ENCODE peak calls at places on chromosomes 1 and 21, in five cellular contexts. J, C, N, K and I are unnamed samples.

GRCh38 chr1:145891143-145891542 is 5.5 kb upstream of the ANKRD35 start:
- DNase-seq in J (no peak), C (no peak), N (peak), K (peak), I (no peak)

GRCh38 chr1:41888756-41889155 is 30.0 kb downstream of the HIVEP3 start:
- DNase-seq in J (no peak), C (no peak), N (peak), K (no peak), I (no peak)

GRCh38 chr1:98102369-98103030 is 181.7 kb upstream of the DPYD start:
- DNase-seq in J (no peak), C (no peak), N (no peak), K (peak), I (no peak)

GRCh38 chr1:201598973-201599372 is 60.0 kb downstream of the NAV1 start:
- DNase-seq in J (no peak), C (no peak), N (no peak), K (no peak), I (no peak)

GRCh38 chr1:212650228-212650627 is 41.7 kb downstream of the ATF3 start:
- DNase-seq in J (no peak), C (no peak), N (no peak), K (no peak), I (no peak)

GRCh38 chr21:16829532-16829931 is 683.3 kb upstream of the CXADR start:
- DNase-seq in J (no peak), C (no peak), N (no peak), K (no peak), I (no peak)

GRCh38 chr21:25963186-25963585 is 207.4 kb downstream of the APP start:
- DNase-seq in J (peak), C (no peak), N (no peak), K (peak), I (no peak)

GRCh38 chr1:65422241-65423203 is 2.1 kb downstream of the LEPR start:
- DNase-seq in J (peak), C (no peak), N (no peak), K (peak), I (no peak)

GRCh38 chr1:201941420-201942128 is 4.8 kb downstream of the LMOD1 start:
- DNase-seq in J (no peak), C (no peak), N (no peak), K (no peak), I (peak)

GRCh38 chr1:228982637-228983036 is 247.4 kb downstream of the RHOU start:
- DNase-seq in J (no peak), C (no peak), N (peak), K (no peak), I (no peak)

GRCh38 chr1:12518956-12519707 is 98.9 kb downstream of the DHRS3 start:
- DNase-seq in J (no peak), C (no peak), N (peak), K (peak), I (peak)

GRCh38 chr21:40385883-40386282 is 461.1 kb downstream of the DSCAM start:
- DNase-seq in J (no peak), C (no peak), N (no peak), K (no peak), I (no peak)

GRCh38 chr1:59767119-59767518 is 47.6 kb upstream of the HOOK1 start:
- DNase-seq in J (no peak), C (no peak), N (no peak), K (no peak), I (no peak)

GRCh38 chr1:64861611-64862010 is 104.7 kb downstream of the JAK1 start:
- DNase-seq in J (peak), C (no peak), N (no peak), K (peak), I (no peak)

GRCh38 chr1:103170608-103171007 is 62.3 kb upstream of the COL11A1 start:
- DNase-seq in J (no peak), C (no peak), N (no peak), K (peak), I (no peak)

GRCh38 chr1:36070349-36070748 is 13.5 kb upstream of the TEKT2 start:
- DNase-seq in J (no peak), C (no peak), N (no peak), K (no peak), I (no peak)

GRCh38 chr21:38229260-38229877 is 27.4 kb upstream of the KCNJ15 start:
- DNase-seq in J (peak), C (no peak), N (no peak), K (no peak), I (no peak)

GRCh38 chr1:177511036-177511435 is 340.3 kb downstream of the BRINP2 start:
- DNase-seq in J (no peak), C (no peak), N (no peak), K (no peak), I (no peak)

GRCh38 chr21:37767984-37768383 is 148.3 kb downstream of the KCNJ6 start:
- DNase-seq in J (no peak), C (no peak), N (no peak), K (peak), I (no peak)

GRCh38 chr1:39387452-39387851 is 104.0 kb upstream of the BMP8A start:
- DNase-seq in J (peak), C (no peak), N (no peak), K (peak), I (no peak)

GRCh38 chr1:66809736-66810326 is 8.8 kb upstream of the INSL5 start:
- DNase-seq in J (no peak), C (no peak), N (no peak), K (peak), I (no peak)

GRCh38 chr21:31514598-31514997 is 144.9 kb upstream of the SOD1 start:
- DNase-seq in J (no peak), C (no peak), N (no peak), K (no peak), I (no peak)

GRCh38 chr1:21045351-21045750 is 131.3 kb downstream of the EIF4G3 start:
- DNase-seq in J (no peak), C (no peak), N (no peak), K (no peak), I (no peak)

GRCh38 chr1:110218739-110219138 is 8.6 kb downstream of the KCNC4 start:
- DNase-seq in J (no peak), C (no peak), N (no peak), K (peak), I (no peak)

GRCh38 chr1:110223127-110223526 is 13.0 kb downstream of the KCNC4 start:
- DNase-seq in J (no peak), C (no peak), N (no peak), K (no peak), I (no peak)

GRCh38 chr1:110223581-110223980 is 13.5 kb downstream of the KCNC4 start:
- DNase-seq in J (no peak), C (no peak), N (no peak), K (no peak), I (no peak)

GRCh38 chr1:110220324-110220723 is 10.2 kb downstream of the KCNC4 start:
- DNase-seq in J (no peak), C (no peak), N (no peak), K (no peak), I (no peak)

GRCh38 chr1:110221119-110221518 is 11.0 kb downstream of the KCNC4 start:
- DNase-seq in J (no peak), C (no peak), N (no peak), K (no peak), I (no peak)
- H3K4me3 ChIP-seq in J (no peak), C (no peak), N (no peak), K (no peak), I (no peak)

GRCh38 chr21:44797775-44798174 is 3.8 kb downstream of the UBE2G2 start:
- DNase-seq in J (no peak), C (no peak), N (no peak), K (no peak), I (no peak)

GRCh38 chr21:44802396-44803153 is 955 bp upstream of the UBE2G2 start:
- DNase-seq in J (no peak), C (no peak), N (no peak), K (no peak), I (no peak)

GRCh38 chr21:44800971-44801467 is 601 bp downstream of the UBE2G2 start:
- DNase-seq in J (peak), C (no peak), N (no peak), K (peak), I (no peak)

GRCh38 chr21:44801468-44802395 is at the start of gene UBE2G2:
- DNase-seq in J (peak), C (peak), N (no peak), K (peak), I (peak)

DNA sequence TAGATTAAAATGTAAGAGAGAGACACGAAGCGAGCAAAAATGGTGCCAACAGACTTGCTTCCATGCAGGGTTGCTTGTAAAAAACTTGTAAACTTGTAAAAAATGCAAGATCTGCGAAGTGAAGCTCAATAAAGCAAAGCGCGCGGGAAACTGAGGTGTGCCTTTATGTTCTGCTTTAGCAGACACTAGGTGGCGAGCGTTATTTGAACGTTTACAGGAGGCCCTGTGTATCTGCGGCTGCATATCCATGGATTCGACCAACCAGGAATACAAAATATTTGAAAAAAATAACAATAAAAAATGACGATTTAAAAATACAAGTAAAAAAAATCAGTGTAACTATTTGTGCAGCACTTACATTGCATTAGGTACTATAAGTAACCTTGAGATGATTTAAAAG is 1.5 kb downstream of the UBE2G2 start:
- DNase-seq in J (peak), C (no peak), N (no peak), K (peak), I (no peak)
- TF ChIP-seq CTCF in J (peak), C (no peak), N (no peak), K (peak), I (no peak)

DNA sequence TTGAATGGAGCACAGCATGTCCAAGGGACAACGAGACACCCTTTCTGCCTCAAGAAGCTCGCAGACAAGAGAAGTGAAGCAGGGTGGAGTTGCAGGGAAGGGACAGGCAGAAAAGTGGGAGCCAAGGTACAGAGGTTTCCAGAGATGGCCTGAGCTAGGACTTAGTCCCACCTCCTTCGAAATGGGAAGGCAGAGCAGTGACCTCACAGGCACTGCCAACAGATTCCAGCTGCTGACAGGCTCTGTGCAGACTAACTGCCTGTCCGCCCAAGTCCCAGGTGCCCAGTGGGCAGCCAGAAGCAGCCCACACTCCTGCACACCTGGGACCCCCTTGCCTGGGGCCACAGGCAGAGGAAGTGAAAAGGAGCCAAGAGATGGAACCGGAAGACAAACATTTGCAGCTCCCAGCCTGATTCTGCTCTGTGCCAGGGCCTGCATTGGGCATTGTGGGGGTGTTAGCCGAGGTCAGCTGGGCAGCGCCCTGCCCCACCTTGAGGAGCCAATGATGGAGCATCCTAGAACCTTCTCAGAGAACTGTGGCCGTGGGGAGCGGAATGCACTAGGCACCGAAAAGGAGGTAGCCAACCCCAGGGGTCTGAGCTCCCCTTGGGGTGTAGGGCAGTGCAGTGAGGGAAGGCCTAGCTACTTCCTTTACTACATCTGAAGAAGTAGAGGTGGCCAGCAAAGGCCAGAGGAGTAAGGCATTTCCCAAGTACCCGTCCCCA is 27.5 kb upstream of the RSPO1 start:
- DNase-seq in J (no peak), C (no peak), N (no peak), K (no peak), I (no peak)
- H3K4me3 ChIP-seq in J (no peak), C (no peak), N (no peak), K (no peak), I (no peak)

GRCh38 chr1:89955311-89955710 is 39.6 kb upstream of the ZNF326 start:
- DNase-seq in J (no peak), C (no peak), N (no peak), K (no peak), I (no peak)

GRCh38 chr1:89953929-89954328 is 41.0 kb upstream of the ZNF326 start:
- DNase-seq in J (no peak), C (no peak), N (no peak), K (no peak), I (no peak)

GRCh38 chr1:89954401-89954800 is 40.5 kb upstream of the ZNF326 start:
- DNase-seq in J (no peak), C (no peak), N (no peak), K (no peak), I (no peak)

GRCh38 chr1:89952021-89952995 is 42.6 kb upstream of the ZNF326 start:
- DNase-seq in J (peak), C (no peak), N (no peak), K (peak), I (no peak)

DNA sequence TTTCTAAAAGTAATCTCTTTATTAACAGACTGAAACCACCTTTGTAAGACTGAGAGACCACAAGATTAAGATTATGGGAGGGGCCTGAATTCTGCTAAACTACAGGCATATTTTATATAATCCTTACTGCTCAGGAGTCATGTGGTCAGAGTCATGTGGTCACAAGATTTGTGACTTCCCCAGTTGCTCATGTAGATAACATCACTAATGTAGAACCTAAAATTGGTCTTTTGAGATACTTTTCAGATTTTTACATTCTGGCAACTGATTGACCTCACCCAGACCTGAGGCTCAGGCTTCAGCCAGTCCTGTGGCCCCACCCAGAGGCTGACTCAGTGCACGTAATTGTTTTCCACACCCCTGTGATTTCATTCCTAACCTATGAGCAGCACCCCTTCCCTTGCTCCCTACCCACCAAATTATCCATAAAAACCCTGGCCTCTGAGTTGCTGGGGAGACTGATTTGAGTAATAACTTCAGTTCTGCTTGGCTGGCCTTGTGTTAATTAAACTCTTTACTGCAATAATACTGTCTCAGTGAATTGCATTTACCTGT is 41.8 kb upstream of the ZNF326 start:
- DNase-seq in J (peak), C (no peak), N (no peak), K (peak), I (peak)
- TF ChIP-seq CTCF in J (peak), C (no peak), N (no peak), K (peak), I (no peak)

DNA sequence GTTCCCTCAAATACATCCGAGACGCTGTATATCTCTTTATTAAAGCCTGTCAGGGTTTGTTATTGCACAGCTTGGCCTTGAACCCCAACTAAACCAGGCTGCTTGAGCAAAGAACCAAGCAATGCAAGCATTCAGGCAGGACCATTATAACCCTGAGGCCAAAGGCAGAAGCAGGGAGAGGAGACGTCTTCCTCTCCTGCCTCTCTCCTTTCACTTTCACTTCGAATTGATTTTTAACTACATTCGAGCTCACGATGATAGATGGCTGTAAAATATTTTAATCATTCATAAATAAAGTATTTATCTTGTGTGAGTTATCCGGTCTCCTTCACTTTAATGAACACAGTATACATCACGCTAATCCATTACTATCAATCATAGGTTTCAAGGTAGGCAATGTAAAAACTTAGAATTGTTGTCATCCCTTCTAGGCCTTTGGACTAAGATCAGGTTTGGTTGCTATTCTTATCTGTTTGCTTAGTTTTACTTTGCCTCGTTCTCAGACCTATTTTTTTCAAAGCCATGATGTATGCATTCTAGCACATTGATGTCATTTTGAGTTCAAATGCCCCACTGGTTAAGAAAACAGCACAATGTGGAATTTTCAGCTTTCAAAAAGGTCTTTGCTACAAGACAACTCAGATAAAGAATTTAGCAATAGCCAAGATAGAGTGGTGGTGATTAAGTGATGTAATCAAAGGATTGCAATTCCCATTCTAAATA is 480.2 kb upstream of the RUNX1 start:
- DNase-seq in J (no peak), C (no peak), N (no peak), K (peak), I (no peak)
- H3K4me3 ChIP-seq in J (no peak), C (peak), N (peak), K (peak), I (no peak)

DNA sequence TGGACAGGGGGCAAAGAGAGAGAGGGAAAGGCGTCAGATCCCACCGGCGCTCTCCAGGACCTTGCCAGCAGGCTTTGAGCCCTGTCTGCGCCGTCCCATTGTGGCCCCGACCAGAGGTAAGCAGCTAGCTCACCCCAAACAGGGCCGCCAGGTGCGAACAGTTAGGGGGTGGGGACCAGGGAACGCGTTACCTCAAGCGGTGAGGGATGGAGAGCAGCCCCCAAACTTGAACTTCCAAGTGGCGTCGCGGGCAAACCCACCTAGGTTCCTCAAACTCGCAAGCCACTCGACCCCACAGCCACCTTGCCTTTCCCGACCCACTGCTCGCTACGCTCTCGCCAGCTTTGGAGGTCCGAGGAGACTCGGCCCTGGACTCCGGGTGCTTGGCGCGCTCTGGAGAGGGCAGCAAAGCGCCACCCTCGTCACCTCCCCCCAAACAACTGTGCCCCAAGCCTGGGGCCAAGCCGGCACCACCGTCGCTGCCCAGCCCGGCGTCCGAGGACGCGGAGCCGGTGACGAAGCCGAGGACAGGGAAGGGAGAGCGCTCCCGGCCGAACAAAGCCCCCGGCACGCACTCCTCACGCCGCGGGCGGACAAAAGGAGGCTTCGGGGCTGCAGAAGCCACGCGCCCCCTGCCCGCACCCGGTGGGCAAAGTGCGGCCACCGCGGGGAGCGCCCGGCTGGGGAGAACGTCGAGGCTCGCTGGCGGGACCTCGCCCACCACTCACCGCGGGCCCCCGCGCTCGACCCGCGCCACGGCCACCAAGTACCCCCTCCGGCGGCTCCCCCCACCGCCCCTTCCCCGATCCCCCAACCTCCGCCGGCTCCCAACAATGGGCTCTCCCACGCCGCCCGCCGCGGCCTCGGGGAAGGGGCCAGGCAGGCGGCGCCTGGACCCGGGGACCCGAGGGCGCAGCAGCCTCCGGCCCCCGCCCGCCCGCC is 984 bp downstream of the SSBP3 start:
- DNase-seq in J (no peak), C (no peak), N (no peak), K (no peak), I (peak)
- TF ChIP-seq CTCF in J (peak), C (no peak), N (no peak), K (no peak), I (no peak)

DNA sequence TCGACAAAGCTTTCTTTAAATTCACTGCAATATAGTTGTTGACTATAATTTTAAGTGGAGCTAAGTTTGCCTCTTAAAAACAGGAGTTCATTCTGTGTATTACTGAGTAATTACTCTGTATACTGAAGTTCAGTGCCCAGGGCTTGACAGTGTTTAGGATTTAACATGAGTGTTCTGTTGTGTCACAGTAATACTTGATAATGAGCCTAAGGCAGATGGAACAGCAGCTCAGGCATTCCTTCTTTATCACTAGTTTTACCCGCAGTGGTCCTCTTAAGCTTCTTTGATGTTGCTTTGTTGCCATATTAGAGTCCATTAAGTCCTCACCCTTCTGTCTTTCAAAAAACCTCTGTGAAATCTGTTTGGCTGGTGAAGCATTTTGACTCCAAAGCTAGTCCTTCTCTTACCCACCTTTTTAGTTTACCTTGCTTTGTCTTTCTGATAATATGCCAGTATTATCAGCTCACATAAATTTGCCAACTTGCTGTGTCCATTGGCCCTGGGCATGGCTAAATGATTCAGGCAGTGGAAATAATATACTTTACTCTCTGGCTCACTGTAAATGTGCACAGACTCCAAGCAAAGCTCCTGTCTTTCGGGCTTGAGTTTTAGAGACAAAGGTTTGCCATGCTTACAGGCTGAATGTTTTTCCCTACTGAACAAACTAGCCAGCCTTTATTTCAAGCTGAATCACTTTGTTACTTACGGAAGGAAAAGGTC is 17.7 kb downstream of the HIPK1 start:
- DNase-seq in J (no peak), C (no peak), N (no peak), K (peak), I (no peak)
- H3K4me3 ChIP-seq in J (no peak), C (no peak), N (no peak), K (no peak), I (no peak)